ENCODE peak calls at places on chromosomes 4 and X, in nine cellular contexts. F is mesenchymal stem cell; N is tibial artery; B is endodermal cell; Z is OCI-LY7; K is aorta; T is mesendoderm; A is CD8-positive, alpha-beta memory T cell; C is tibial nerve. O is an unnamed sample.
A peak's percentile ranks its signal among the peaks of the same experiment; 100 is the strongest.

GRCh38 chrX:155112171-155112570 is 40.9 kb downstream of the BRCC3 start:
- DNase-seq in F (no peak), N (no peak), B (no peak), Z (no peak), K (no peak), T (no peak), A (no peak), C (no peak), O (no peak)

GRCh38 chr4:42282081-42282901 is 115.0 kb upstream of the SHISA3 start:
- DNase-seq in F (peak; percentile 74), N (peak; percentile 52), B (peak; percentile 81), Z (peak; percentile 82), K (no peak), T (peak; percentile 88), A (no peak), C (peak; percentile 51), O (peak; percentile 97)

GRCh38 chr4:89259435-89260028 is 48.1 kb downstream of the GPRIN3 start:
- DNase-seq in F (no peak), N (no peak), B (no peak), Z (no peak), K (no peak), T (peak; percentile 19), A (no peak), C (no peak), O (no peak)

GRCh38 chrX:67050760-67051159 is 411.9 kb upstream of the EDA2R start:
- DNase-seq in F (no peak), N (no peak), B (no peak), Z (no peak), K (no peak), T (no peak), A (no peak), C (no peak), O (no peak)

GRCh38 chr4:83781434-83781833 is 245.5 kb downstream of the GPAT3 start:
- DNase-seq in F (no peak), N (no peak), B (no peak), Z (no peak), K (no peak), T (no peak), A (no peak), C (no peak), O (peak; percentile 7)

GRCh38 chr4:56245547-56246229 is 141.6 kb downstream of the AASDH start:
- DNase-seq in F (no peak), N (no peak), B (no peak), Z (no peak), K (no peak), T (no peak), A (no peak), C (no peak), O (peak; percentile 34)

GRCh38 chrX:15908891-15909290 is 54.3 kb upstream of the AP1S2 start:
- DNase-seq in F (no peak), N (no peak), B (no peak), Z (no peak), K (no peak), T (no peak), A (no peak), C (no peak), O (no peak)

GRCh38 chr4:19473569-19473968 is 778.1 kb upstream of the SLIT2 start:
- DNase-seq in F (no peak), N (no peak), B (no peak), Z (no peak), K (no peak), T (no peak), A (no peak), C (no peak), O (no peak)

GRCh38 chr4:78293841-78294301 is 236.7 kb downstream of the FRAS1 start:
- DNase-seq in F (peak; percentile 52), N (no peak), B (no peak), Z (no peak), K (no peak), T (no peak), A (no peak), C (no peak), O (no peak)

GRCh38 chrX:38612281-38612680 is 50.9 kb downstream of the TSPAN7 start:
- DNase-seq in F (no peak), N (no peak), B (no peak), Z (no peak), K (no peak), T (no peak), A (no peak), C (no peak), O (no peak)

GRCh38 chr4:138334346-138335016 is 92.3 kb upstream of the SLC7A11 start:
- DNase-seq in F (no peak), N (no peak), B (no peak), Z (no peak), K (no peak), T (no peak), A (no peak), C (no peak), O (no peak)

GRCh38 chr4:2222838-2223237 is 19.1 kb downstream of the HAUS3 start:
- DNase-seq in F (no peak), N (no peak), B (peak; percentile 68), Z (no peak), K (no peak), T (peak; percentile 45), A (no peak), C (no peak), O (peak; percentile 66)

DNA sequence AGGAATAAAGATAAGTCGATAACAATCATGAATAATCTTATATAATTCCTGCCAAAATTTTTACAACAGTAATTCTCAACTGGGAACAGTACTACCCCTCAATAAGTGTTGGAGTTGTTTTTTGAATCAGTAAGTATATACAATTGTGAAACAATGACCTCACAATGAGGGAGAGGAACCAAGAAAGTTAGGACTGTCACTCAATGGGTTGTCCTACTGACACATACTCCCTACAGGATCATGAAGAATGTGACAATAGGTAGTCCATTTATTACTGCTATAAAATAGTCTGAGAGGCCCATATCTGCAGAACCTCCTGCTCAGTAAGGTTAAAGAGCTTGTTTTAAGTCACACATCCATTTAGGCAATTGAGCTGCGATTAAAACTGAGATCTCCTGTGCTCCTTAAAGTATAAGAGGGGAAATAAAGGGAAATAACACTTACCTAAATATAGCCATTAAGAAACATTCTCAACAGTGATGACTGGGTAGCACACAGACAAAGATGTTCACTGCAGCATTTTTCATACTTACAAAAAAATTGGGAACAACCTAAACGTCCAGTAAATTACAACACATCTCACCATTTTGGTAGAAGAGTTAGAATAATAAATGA is 26.2 kb downstream of the FBXW7 start:
- DNase-seq in F (no peak), N (no peak), B (no peak), Z (no peak), K (no peak), T (no peak), A (no peak), C (no peak), O (no peak)
- H3K4me1 ChIP-seq in F (no peaks in the 10 kb centered on the region), N (no peaks in the 10 kb centered on the region), B (no peaks in the 10 kb centered on the region), Z (peaks cover 24% of the 10 kb centered on the region), K (no peaks in the 10 kb centered on the region), T (peaks cover 4% of the 10 kb centered on the region), A (no peaks in the 10 kb centered on the region), C (peaks cover 5% of the 10 kb centered on the region), O (peaks cover 10% of the 10 kb centered on the region)

DNA sequence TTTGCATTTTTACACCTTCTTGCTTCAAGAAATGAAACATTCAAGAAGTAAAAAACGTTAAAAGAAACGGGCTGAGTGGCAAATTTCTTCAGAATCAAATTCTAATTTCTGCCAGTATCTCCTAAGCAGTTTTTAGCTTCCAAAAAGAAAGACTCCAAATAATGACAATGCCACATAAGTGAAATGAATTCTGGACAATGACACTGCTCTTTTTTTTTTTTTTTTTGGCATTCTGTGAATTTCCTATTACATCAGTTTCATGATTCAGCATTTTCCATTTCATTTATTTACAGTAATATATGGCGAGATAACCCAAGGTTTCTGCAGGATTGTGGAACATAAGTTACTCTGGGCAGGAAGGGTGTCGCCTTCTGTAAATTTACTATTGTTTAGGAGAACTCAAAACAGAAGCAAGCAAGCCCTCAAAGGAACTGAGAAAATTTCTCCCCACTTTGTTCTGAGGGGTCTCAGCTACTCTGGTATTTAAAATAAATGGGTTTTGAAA is 1.3 kb downstream of the SEL1L3 start:
- DNase-seq in F (peak; percentile 60), N (no peak), B (no peak), Z (peak; percentile 50), K (no peak), T (no peak), A (no peak), C (no peak), O (no peak)
- H3K4me1 ChIP-seq in F (peaks cover 5% of the 10 kb centered on the region), N (no peaks in the 10 kb centered on the region), B (no peaks in the 10 kb centered on the region), Z (peaks cover 69% of the 10 kb centered on the region), K (no peaks in the 10 kb centered on the region), T (no peaks in the 10 kb centered on the region), A (peaks cover 47% of the 10 kb centered on the region), C (peaks cover 22% of the 10 kb centered on the region), O (peaks cover 46% of the 10 kb centered on the region)

DNA sequence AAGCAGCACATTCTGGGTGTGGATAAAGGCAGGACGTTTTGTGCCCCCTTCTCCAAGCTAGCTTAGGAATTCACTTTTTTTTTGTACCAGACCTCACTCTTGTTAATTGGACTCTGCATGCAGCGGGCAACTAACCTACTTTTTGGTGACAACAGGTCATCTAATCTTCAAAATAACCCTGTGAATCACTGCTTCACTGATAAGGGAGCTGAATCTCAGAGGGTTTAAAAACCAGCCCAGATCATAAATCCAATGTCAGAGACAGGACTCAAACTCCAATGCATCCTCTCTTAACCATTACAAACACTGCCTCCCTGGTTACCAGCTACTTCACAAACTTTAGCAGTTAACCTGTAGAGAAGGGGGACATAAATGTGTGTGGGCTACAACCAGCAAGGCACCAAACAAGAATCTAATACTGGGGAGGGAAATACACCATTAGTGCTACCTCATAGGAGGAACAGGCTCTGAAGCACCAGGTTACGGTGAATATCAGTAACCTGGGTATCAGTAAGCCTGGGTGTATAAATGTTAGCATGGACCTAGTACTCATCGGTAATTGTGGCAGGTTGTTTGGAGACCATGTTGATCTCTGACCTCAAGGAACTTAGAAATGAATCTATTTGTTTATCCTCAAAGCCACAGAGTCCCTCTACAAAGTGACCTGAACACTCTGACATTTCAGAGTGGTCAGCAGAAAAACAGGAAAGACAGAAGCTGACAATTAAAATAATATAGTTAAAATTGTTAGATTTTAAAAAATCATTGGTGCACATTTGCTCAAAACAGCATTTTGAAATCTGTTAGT is 2.6 kb downstream of the TIFA start:
- DNase-seq in F (no peak), N (no peak), B (no peak), Z (no peak), K (no peak), T (no peak), A (no peak), C (no peak), O (no peak)
- H3K4me1 ChIP-seq in F (peaks cover 9% of the 10 kb centered on the region), N (no peaks in the 10 kb centered on the region), B (no peaks in the 10 kb centered on the region), Z (peaks cover 76% of the 10 kb centered on the region), K (peaks cover 2% of the 10 kb centered on the region), T (no peaks in the 10 kb centered on the region), A (peaks cover 43% of the 10 kb centered on the region), C (peaks cover 25% of the 10 kb centered on the region), O (peaks cover 5% of the 10 kb centered on the region)

DNA sequence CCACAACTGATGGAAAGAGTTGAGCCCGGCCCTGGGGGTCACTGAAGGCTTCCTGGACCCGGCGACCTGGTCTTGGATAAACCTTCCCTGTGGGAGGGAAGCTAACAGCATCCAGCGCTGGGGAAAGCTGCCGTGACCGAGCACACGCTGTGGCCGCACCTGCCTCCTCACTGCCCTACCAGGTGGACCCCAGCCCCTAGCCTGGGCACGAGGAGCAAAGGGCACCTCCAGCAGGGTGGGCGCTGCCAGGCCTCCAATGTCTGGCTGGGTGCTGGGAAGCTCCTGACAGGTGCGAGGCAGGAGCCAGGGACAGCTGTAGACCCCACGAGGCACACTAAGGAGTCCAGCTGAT is 7.9 kb downstream of the TADA2B start:
- DNase-seq in F (no peak), N (no peak), B (no peak), Z (no peak), K (peak; percentile 53), T (no peak), A (no peak), C (no peak), O (no peak)
- H3K4me1 ChIP-seq in F (peaks cover 35% of the 10 kb centered on the region), N (no peaks in the 10 kb centered on the region), B (no peaks in the 10 kb centered on the region), Z (peaks cover 9% of the 10 kb centered on the region), K (no peaks in the 10 kb centered on the region), T (no peaks in the 10 kb centered on the region), A (peaks cover 29% of the 10 kb centered on the region), C (peaks cover 51% of the 10 kb centered on the region), O (no peaks in the 10 kb centered on the region)

GRCh38 chr4:8407316-8407715 is 33.2 kb downstream of the ACOX3 start:
- DNase-seq in F (no peak), N (no peak), B (no peak), Z (no peak), K (peak; percentile 72), T (no peak), A (no peak), C (no peak), O (no peak)
- H3K4me1 ChIP-seq in F (peaks cover 9% of the 10 kb centered on the region), N (no peaks in the 10 kb centered on the region), B (no peaks in the 10 kb centered on the region), Z (no peaks in the 10 kb centered on the region), K (no peaks in the 10 kb centered on the region), T (no peaks in the 10 kb centered on the region), A (peaks cover 11% of the 10 kb centered on the region), C (peaks cover 34% of the 10 kb centered on the region), O (no peaks in the 10 kb centered on the region)

O was measured in GM23338.